ENCODE peak calls at places on chromosomes 16 and 17, in six cellular contexts. L, P, B, G, M and W are unnamed samples.
A peak's percentile ranks its signal among the peaks of the same experiment; 100 is the strongest.

GRCh38 chr16:65353183-65353582 is 231.3 kb upstream of the CDH11 start:
- DNase-seq in G (no peak), P (no peak), B (no peak), M (no peak), L (no peak), W (no peak)

GRCh38 chr16:12089492-12090161 is 113.1 kb downstream of the SNX29 start:
- DNase-seq in B (peak; percentile 81), G (peak; percentile 63), M (no peak), L (no peak), P (no peak), W (peak; percentile 81)

GRCh38 chr16:88856122-88856827 is 472 bp downstream of the GALNS start:
- DNase-seq in G (peak; percentile 59), L (peak; percentile 37), M (no peak), B (no peak), P (no peak), W (no peak)

GRCh38 chr17:80217703-80218362 is 2.3 kb downstream of the SGSH start:
- DNase-seq in B (no peak), G (no peak), M (no peak), P (no peak), L (no peak), W (no peak)

GRCh38 chr17:14302421-14303099 is 1.7 kb downstream of the HS3ST3B1 start:
- DNase-seq in G (peak; percentile 83), M (peak; percentile 84), B (peak; percentile 86), P (no peak), L (peak; percentile 82), W (peak; percentile 86)

GRCh38 chr17:1089915-1090314 is 89.9 kb downstream of the ABR start:
- DNase-seq in M (no peak), B (no peak), P (no peak), L (no peak), G (no peak), W (no peak)

GRCh38 chr17:39547713-39548478 is 59.8 kb downstream of the NEUROD2 start:
- DNase-seq in P (no peak), L (peak; percentile 71), M (peak; percentile 50), B (no peak), G (peak; percentile 76), W (peak; percentile 38)

GRCh38 chr16:11748404-11749254 is 6.0 kb upstream of the TXNDC11 start:
- DNase-seq in L (no peak), M (no peak), G (no peak), P (no peak), B (no peak), W (no peak)

GRCh38 chr17:42891539-42892152 is 9.0 kb upstream of the G6PC1 start:
- DNase-seq in P (no peak), G (peak; percentile 69), B (peak; percentile 33), L (no peak), M (no peak), W (peak; percentile 60)

GRCh38 chr16:9802160-9802559 is 380.1 kb downstream of the GRIN2A start:
- DNase-seq in B (no peak), P (no peak), M (no peak), L (no peak), G (no peak), W (no peak)

GRCh38 chr17:31588034-31588433 is 196.6 kb downstream of the RAB11FIP4 start:
- DNase-seq in B (no peak), L (no peak), M (no peak), P (no peak), G (no peak), W (no peak)

GRCh38 chr16:56372938-56373337 is 52.4 kb downstream of the AMFR start:
- DNase-seq in M (no peak), B (peak; percentile 34), G (no peak), P (no peak), L (no peak), W (no peak)

GRCh38 chr16:59878479-59878878 is 1144.4 kb upstream of the GOT2 start:
- DNase-seq in G (no peak), L (no peak), P (no peak), B (peak; percentile 4), M (no peak), W (no peak)

GRCh38 chr16:73329363-73330306 is 281.7 kb upstream of the ZFHX3 start:
- DNase-seq in G (peak; percentile 39), B (no peak), M (no peak), P (no peak), L (peak; percentile 12), W (no peak)

GRCh38 chr17:27362503-27362902 is 68.6 kb downstream of the WSB1 start:
- DNase-seq in B (no peak), G (no peak), L (no peak), M (no peak), P (no peak), W (no peak)

GRCh38 chr16:82627811-82628339 is 1.1 kb downstream of the CDH13 start:
- DNase-seq in L (no peak), M (no peak), B (peak; percentile 26), G (peak; percentile 43), P (no peak), W (peak; percentile 47)

GRCh38 chr16:70659953-70660671 is 13.8 kb downstream of the IL34 start:
- DNase-seq in B (no peak), G (no peak), M (no peak), P (no peak), L (no peak), W (no peak)

GRCh38 chr17:56313201-56313600 is 159.9 kb downstream of the ANKFN1 start:
- DNase-seq in L (no peak), G (no peak), B (no peak), M (no peak), P (no peak), W (no peak)

GRCh38 chr17:33523577-33523981 is 230.5 kb upstream of the ASIC2 start:
- DNase-seq in G (no peak), L (no peak), B (no peak), P (no peak), M (peak; percentile 53), W (peak; percentile 93)

GRCh38 chr17:4607773-4608187 is 23.5 kb downstream of the SMTNL2 start:
- DNase-seq in M (no peak), G (peak; percentile 27), B (peak; percentile 49), L (no peak), P (no peak), W (peak; percentile 65)

GRCh38 chr17:871731-872517 is 89.8 kb downstream of the MRM3 start:
- DNase-seq in G (no peak), M (no peak), B (no peak), P (no peak), L (no peak), W (no peak)

GRCh38 chr16:82735176-82735575 is 108.4 kb downstream of the CDH13 start:
- DNase-seq in G (no peak), M (no peak), L (no peak), P (no peak), B (no peak), W (peak; percentile 34)

GRCh38 chr16:3514621-3515020 is 13.8 kb downstream of the CLUAP1 start:
- DNase-seq in G (no peak), L (no peak), B (peak; percentile 89), P (no peak), M (no peak), W (peak; percentile 54)

GRCh38 chr17:78396436-78397335 is 18.2 kb downstream of the PGS1 start:
- DNase-seq in M (no peak), P (no peak), G (no peak), B (no peak), L (no peak), W (no peak)

GRCh38 chr17:6690641-6691040 is 22.5 kb downstream of the SLC13A5 start:
- DNase-seq in B (no peak), L (no peak), P (no peak), G (no peak), M (no peak), W (no peak)
- H4K91ac ChIP-seq in B (no peak overlapping the region), L (no peak overlapping the region), P (no peak overlapping the region), G (no peak overlapping the region), M (no peak overlapping the region), W (no peak overlapping the region)

GRCh38 chr16:85523602-85524364 is 89.3 kb upstream of the GSE1 start:
- DNase-seq in M (peak; percentile 96), B (peak; percentile 45), P (peak; percentile 23), L (no peak), G (peak; percentile 79), W (peak; percentile 66)

GRCh38 chr16:85524630-85525463 is 88.3 kb upstream of the GSE1 start:
- DNase-seq in G (no peak), B (peak; percentile 49), L (no peak), P (no peak), M (peak; percentile 98), W (peak; percentile 47)

GRCh38 chr16:85522842-85523601 is 90.1 kb upstream of the GSE1 start:
- DNase-seq in M (peak; percentile 50), L (no peak), G (no peak), B (peak; percentile 24), P (no peak), W (peak; percentile 53)

GRCh38 chr16:85525464-85526117 is 87.5 kb upstream of the GSE1 start:
- DNase-seq in P (no peak), L (no peak), M (peak; percentile 28), G (no peak), B (no peak), W (no peak)

DNA sequence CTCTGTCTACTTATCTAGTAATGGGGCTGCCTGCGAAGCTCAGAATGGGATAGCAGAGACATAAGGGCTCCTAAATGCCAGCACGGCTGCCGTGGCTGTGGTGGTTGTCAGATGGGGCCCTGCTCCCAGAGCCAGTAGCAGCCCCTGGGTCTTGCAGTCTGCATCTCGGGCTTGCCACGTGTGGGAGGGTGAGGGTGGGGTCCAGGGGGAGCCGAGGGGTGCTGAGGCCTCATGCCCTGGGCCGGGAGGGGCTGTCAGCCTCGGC is 88.8 kb upstream of the GSE1 start:
- DNase-seq in M (peak; percentile 83), B (no peak), P (no peak), L (no peak), G (no peak), W (no peak)
- H2BK120ac ChIP-seq in M (peak overlapping the region; percentile 40), B (peak overlapping the region; percentile 56), P (peak overlapping the region; percentile 49), L (no peak overlapping the region), G (no peak overlapping the region), W (no peak overlapping the region)

DNA sequence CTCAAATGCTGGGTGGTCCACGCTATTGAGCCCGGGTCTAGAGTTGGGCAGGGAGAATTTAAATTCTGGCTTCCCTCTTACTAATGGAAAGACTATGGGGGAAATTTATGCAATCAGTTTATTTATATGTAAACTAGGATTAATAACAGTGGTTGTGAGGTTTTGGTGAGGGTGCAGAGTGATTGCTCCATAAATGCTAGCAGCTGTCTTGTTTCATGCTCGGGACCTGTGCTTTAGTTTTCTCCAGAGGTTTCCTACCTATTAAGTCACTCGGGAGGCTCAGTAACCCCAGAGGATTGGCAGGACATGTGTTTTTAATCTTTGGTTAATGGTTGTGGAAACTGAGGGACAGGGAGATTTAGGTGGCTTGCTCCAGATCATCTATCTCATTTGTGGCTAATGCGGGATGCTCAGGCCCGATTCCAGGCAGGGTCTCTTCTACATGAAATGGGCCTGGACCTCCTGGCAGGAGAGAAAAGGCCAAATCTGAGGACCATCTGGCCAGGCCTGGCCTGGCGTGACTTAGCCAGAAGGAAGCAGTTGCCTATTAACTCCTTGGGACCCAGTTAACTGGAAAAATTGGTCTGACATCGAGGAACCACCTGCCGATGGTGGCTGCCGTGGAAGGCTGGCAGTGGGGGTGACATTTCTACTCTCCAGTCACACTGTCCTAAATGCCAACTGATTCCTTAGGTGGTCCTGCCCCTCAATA is 2.1 kb downstream of the PRCD start:
- DNase-seq in M (no peak), L (no peak), P (no peak), G (no peak), B (no peak), W (no peak)
- H2AK5ac ChIP-seq in M (no peak overlapping the region), L (no peak overlapping the region), P (no peak overlapping the region), G (no peak overlapping the region), B (peak overlapping the region; percentile 60), W (peak overlapping the region; percentile 86)

DNA sequence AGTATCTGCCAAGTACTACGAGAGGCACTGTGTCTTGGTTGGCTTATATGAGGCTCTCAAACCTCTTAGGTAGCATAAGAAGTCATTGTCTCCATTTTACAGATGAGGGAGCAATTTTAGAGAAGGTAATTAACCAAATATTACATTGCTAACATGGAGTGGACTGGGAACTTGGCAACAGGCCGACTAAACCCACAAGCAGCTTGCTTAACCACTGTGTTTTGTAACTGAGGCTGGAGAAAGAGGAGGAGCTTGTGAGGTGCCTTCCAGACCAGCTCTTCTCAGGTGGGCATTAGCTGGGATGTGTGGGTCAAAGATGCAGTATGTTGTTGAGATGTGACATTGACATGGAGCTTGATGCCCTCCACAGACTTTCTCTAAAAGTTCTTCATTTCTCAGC is 835.6 kb upstream of the RBFOX1 start:
- DNase-seq in L (no peak), B (no peak), G (no peak), P (no peak), M (no peak), W (no peak)
- H4K91ac ChIP-seq in L (no peak overlapping the region), B (no peak overlapping the region), G (no peak overlapping the region), P (no peak overlapping the region), M (no peak overlapping the region), W (no peak overlapping the region)